ENCODE peak calls at places on chromosomes 1 and 21, in nine cellular contexts. N is CD8-positive, alpha-beta T cell; B is A549; E is left lung; U is fibroblast of pulmonary artery; T is neural progenitor cell; I is left ventricle myocardium inferior; M is GM12864; C is activated CD8-positive, alpha-beta T cell treated with anti-CD3 and anti-CD28 coated beads for 36 hours. P is an unnamed sample.
A peak's percentile ranks its signal among the peaks of the same experiment; 100 is the strongest.

GRCh38 chr1:173504268-173504667 is 27.1 kb downstream of the PRDX6 start:
- DNase-seq in N (no peak), B (no peak), E (no peak), U (no peak), T (no peak), I (no peak), M (no peak), C (no peak), P (no peak)

GRCh38 chr21:45981154-45981606 is 390 bp upstream of the COL6A1 start:
- DNase-seq in N (peak; percentile 68), B (peak; percentile 81), E (peak; percentile 84), U (peak; percentile 93), T (peak; percentile 91), I (peak; percentile 84), M (no peak), C (peak; percentile 70), P (peak; percentile 53)

GRCh38 chr1:6278263-6278662 is 17.4 kb upstream of the GPR153 start:
- DNase-seq in N (no peak), B (no peak), E (no peak), U (no peak), T (no peak), I (no peak), M (no peak), C (no peak), P (no peak)

GRCh38 chr1:33180226-33181037 is 1.4 kb downstream of the TRIM62 start:
- DNase-seq in N (peak; percentile 81), B (peak; percentile 82), E (peak; percentile 95), U (peak; percentile 80), T (peak; percentile 97), I (peak; percentile 94), M (peak; percentile 55), C (peak; percentile 87), P (peak; percentile 75)

GRCh38 chr21:45016031-45016430 is 58.3 kb upstream of the ADARB1 start:
- DNase-seq in N (no peak), B (no peak), E (peak; percentile 48), U (no peak), T (no peak), I (peak; percentile 13), M (no peak), C (no peak), P (no peak)

GRCh38 chr1:184036517-184036949 is 995 bp downstream of the COLGALT2 start:
- DNase-seq in N (peak; percentile 12), B (peak; percentile 11), E (peak; percentile 76), U (no peak), T (peak; percentile 69), I (peak; percentile 57), M (no peak), C (peak; percentile 21), P (no peak)

GRCh38 chr1:61914823-61915482 is 172.7 kb downstream of the PATJ start:
- DNase-seq in N (no peak), B (no peak), E (no peak), U (no peak), T (peak; percentile 15), I (no peak), M (no peak), C (no peak), P (no peak)

GRCh38 chr1:178538192-178538916 is 25.4 kb downstream of the TEX35 start:
- DNase-seq in N (no peak), B (peak; percentile 36), E (no peak), U (peak; percentile 51), T (no peak), I (no peak), M (no peak), C (no peak), P (no peak)

GRCh38 chr1:204167730-204168129 is 1.6 kb upstream of the REN start:
- DNase-seq in N (no peak), B (no peak), E (no peak), U (no peak), T (no peak), I (no peak), M (no peak), C (no peak), P (no peak)

GRCh38 chr1:204166237-204166636 is at the start of gene REN:
- DNase-seq in N (no peak), B (no peak), E (no peak), U (no peak), T (no peak), I (no peak), M (no peak), C (no peak), P (peak; percentile 13)

GRCh38 chr1:204162498-204163074 is 3.6 kb downstream of the REN start:
- DNase-seq in N (peak; percentile 82), B (peak; percentile 77), E (peak; percentile 94), U (peak; percentile 68), T (peak; percentile 81), I (peak; percentile 78), M (no peak), C (peak; percentile 86), P (peak; percentile 68)

GRCh38 chr1:204157942-204158341 is 6.1 kb upstream of the ETNK2 start:
- DNase-seq in N (no peak), B (no peak), E (no peak), U (no peak), T (no peak), I (no peak), M (no peak), C (no peak), P (peak; percentile 1)

DNA sequence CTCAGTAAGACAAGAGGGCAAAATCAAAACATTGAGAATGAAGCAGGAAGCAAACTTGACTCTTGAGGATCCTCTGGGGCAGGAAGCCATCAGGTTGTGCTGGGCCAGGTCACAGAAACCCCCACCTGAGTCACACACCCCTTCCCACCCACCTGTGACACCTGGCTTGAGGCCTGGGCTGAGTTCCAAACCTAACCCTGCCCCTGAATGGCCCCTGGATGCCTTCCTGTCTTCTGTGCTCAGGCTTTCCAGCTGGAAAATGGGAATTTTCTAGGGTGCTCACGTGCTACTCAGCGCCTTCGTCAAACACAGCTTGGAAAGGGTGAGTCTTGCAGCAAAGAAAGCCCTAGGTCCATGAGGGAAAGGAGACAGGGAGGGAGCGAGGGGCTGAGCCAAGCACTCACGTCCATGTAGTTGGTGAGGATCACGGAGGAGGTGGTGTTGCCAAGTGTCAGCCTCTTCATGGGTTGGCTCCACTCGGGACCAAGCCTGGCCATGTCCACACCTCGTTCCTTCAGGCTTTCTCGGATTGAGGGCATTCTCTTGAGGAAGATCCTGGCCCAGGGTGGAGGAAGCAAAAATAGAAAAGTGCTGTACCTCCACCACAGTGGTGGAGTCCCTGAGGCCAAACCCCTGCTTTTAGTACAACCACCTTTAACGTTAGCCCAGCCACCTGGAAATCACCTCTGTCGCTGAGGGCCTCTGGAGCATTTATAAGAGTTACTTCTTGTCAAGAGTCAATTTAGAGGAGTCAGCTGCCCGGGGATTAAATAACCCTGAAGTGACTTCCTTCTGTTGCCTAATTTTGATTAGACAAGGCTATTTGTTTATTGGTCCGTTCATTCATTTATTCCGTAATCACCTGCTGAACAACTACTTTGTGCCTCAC is 4.3 kb downstream of the REN start:
- DNase-seq in N (no peak), B (no peak), E (no peak), U (no peak), T (no peak), I (no peak), M (no peak), C (no peak), P (no peak)
- TF ChIP-seq CTCF in N (no peak), B (no peak), E (no peak), U (no peak), T (no peak), I (no peak), M (no peak), C (no peak), P (no peak)

GRCh38 chr1:90835172-90835660 is 118.1 kb upstream of the BARHL2 start:
- DNase-seq in N (no peak), B (no peak), E (no peak), U (no peak), T (peak; percentile 65), I (no peak), M (no peak), C (peak; percentile 24), P (no peak)

GRCh38 chr1:90836345-90836679 is 119.2 kb upstream of the BARHL2 start:
- DNase-seq in N (no peak), B (no peak), E (no peak), U (no peak), T (no peak), I (no peak), M (no peak), C (no peak), P (no peak)

GRCh38 chr1:90837420-90837819 is 120.3 kb upstream of the BARHL2 start:
- DNase-seq in N (no peak), B (no peak), E (no peak), U (no peak), T (no peak), I (no peak), M (no peak), C (no peak), P (no peak)

GRCh38 chr1:90834354-90835171 is 117.5 kb upstream of the BARHL2 start:
- DNase-seq in N (no peak), B (no peak), E (no peak), U (no peak), T (peak; percentile 48), I (no peak), M (no peak), C (no peak), P (no peak)

DNA sequence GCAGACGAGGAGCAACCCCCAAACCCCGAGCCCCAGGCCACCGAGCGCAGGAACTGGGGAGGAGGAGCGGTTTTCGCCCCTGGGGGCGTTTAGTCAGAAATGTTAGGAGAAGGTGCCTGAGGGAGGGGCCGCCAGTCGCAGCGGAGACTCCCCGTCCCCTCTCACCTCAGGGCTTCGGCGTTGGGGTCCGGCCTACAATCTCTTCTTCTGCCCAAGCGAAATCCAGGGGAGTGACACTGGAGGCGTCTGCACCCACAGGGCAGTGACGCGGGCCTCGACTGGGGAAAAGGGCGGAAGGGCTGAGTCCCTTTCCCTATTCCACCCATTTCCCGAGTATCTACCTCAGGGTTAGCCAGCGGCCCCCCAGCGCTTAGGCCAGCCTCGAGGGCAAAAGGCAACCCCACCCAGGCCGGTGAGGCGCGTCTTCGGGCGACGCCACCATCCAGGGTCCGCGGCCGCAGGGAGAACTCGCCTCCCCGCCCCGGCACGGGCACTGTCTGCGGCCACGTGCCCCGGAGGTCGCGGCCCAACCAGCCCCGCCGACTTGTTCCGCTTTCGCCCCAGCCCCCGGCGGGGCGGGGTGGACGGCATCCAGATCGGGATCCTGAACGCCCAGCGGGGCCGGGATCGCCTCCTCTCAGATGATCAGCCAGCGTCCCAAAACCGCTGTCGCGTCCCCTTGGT is 118.7 kb upstream of the BARHL2 start:
- DNase-seq in N (no peak), B (no peak), E (peak; percentile 82), U (no peak), T (peak; percentile 62), I (no peak), M (no peak), C (peak; percentile 3), P (no peak)
- TF ChIP-seq CTCF in N (no peak), B (no peak), E (no peak), U (no peak), T (no peak), I (no peak), M (no peak), C (no peak), P (no peak)

DNA sequence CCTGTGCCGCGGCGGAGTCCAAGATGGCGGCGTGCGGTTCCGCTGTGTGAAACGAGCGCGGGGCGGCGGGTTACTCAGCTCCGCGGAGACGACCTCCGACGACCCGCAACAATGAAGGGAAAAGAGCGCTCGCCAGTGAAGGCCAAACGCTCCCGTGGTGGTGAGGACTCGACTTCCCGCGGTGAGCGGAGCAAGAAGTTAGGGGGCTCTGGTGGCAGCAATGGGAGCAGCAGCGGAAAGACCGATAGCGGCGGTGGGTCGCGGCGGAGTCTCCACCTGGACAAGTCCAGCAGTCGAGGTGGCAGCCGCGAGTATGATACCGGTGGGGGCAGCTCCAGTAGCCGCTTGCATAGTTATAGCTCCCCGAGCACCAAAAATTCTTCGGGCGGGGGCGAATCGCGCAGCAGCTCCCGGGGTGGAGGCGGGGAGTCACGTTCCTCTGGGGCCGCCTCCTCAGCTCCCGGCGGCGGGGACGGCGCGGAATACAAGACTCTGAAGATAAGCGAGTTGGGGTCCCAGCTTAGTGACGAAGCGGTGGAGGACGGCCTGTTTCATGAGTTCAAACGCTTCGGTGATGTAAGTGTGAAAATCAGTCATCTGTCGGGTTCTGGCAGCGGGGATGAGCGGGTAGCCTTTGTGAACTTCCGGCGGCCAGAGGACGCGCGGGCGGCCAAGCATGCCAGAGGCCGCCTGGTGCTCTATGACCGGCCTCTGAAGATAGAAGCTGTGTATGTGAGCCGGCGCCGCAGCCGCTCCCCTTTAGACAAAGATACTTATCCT is 440 bp downstream of the RBM15 start:
- DNase-seq in N (peak; percentile 51), B (peak; percentile 30), E (peak; percentile 88), U (peak; percentile 39), T (peak; percentile 72), I (peak; percentile 43), M (peak; percentile 24), C (peak; percentile 85), P (no peak)
- TF ChIP-seq CTCF in N (peak; percentile 26), B (no peak), E (no peak), U (peak; percentile 55), T (peak; percentile 51), I (peak; percentile 59), M (peak; percentile 47), C (no peak), P (no peak)

GRCh38 chr1:26145041-26145959 is 13.6 kb upstream of the FAM110D start:
- DNase-seq in N (peak; percentile 84), B (peak; percentile 80), E (peak; percentile 81), U (peak; percentile 87), T (peak; percentile 91), I (peak; percentile 71), M (peak; percentile 55), C (peak; percentile 91), P (no peak)

GRCh38 chr1:26142165-26142564 is 16.7 kb upstream of the FAM110D start:
- DNase-seq in N (no peak), B (no peak), E (no peak), U (no peak), T (no peak), I (no peak), M (no peak), C (no peak), P (no peak)

GRCh38 chr1:26148887-26149286 is 10.0 kb upstream of the FAM110D start:
- DNase-seq in N (no peak), B (no peak), E (no peak), U (no peak), T (no peak), I (no peak), M (no peak), C (no peak), P (no peak)

DNA sequence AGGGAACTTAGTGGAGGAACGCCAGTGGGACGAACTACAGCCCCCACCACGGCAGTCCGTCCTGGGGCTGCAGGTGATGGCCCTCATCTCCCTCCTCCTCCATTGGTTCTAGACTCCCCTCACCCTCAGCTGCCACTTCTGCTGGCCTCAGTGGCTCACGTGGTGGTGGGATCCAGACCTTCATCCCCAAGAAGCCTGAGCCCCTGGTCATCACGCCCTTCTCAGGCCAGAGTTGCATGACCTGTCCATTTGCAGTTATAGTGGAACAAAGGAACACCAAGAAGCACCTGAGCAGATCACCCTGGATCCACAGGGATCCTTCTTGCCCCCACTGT is 13.0 kb upstream of the FAM110D start:
- DNase-seq in N (no peak), B (no peak), E (no peak), U (no peak), T (no peak), I (no peak), M (no peak), C (no peak), P (no peak)
- TF ChIP-seq CTCF in N (no peak), B (no peak), E (no peak), U (no peak), T (no peak), I (no peak), M (no peak), C (no peak), P (no peak)

P was measured in CD14-positive monocyte.